ENCODE peak calls at places on chromosomes 11 and 22, in ten cellular contexts. S is PC-9, K is neural progenitor cell, O is endothelial cell of umbilical vein, B is ovary, U is psoas muscle, I is endodermal cell, R is upper lobe of right lung, G is sigmoid colon, H is K562. X is an unnamed sample.

GRCh38 chr11:128029219-128029722 is 558.1 kb downstream of the ETS1 start:
- DNase-seq in U (no peak), O (no peak), K (no peak), S (no peak), I (no peak), G (no peak), H (no peak), R (no peak), B (no peak), X (no peak)

GRCh38 chr11:82315093-82315492 is 418.6 kb downstream of the FAM181B start:
- DNase-seq in K (peak; percentile 70), S (peak; percentile 5), H (no peak), G (peak; percentile 53), B (peak; percentile 33), U (no peak), O (no peak), R (no peak), I (peak; percentile 88), X (no peak)

GRCh38 chr22:47160141-47160541 is 397.7 kb downstream of the TBC1D22A start:
- DNase-seq in H (no peak), O (no peak), I (no peak), K (no peak), U (no peak), R (no peak), B (no peak), S (no peak), G (no peak), X (no peak)

GRCh38 chr11:57474017-57474750 is 13.9 kb downstream of the RTN4RL2 start:
- DNase-seq in S (no peak), H (peak; percentile 42), I (peak; percentile 60), O (no peak), K (no peak), B (no peak), U (no peak), R (no peak), G (no peak), X (no peak)

GRCh38 chr11:15289718-15290117 is 175.0 kb downstream of the INSC start:
- DNase-seq in G (no peak), H (no peak), S (no peak), K (no peak), U (no peak), B (no peak), I (no peak), R (no peak), O (no peak), X (no peak)

GRCh38 chr11:57306156-57306876 is 18.4 kb downstream of the TNKS1BP1 start:
- DNase-seq in U (no peak), O (peak; percentile 37), B (no peak), H (no peak), S (no peak), G (peak; percentile 55), I (no peak), R (no peak), K (no peak), X (peak; percentile 64)

GRCh38 chr11:110984147-110984546 is 261.4 kb upstream of the POU2AF2 start:
- DNase-seq in K (no peak), B (no peak), U (no peak), H (no peak), G (no peak), I (no peak), O (no peak), R (no peak), S (no peak), X (peak; percentile 80)

GRCh38 chr11:66559862-66560676 is 8.3 kb downstream of the CTSF start:
- DNase-seq in R (no peak), H (no peak), K (no peak), B (no peak), G (no peak), U (no peak), S (no peak), O (no peak), I (no peak), X (no peak)

GRCh38 chr11:116853461-116854073 is 16.1 kb upstream of the APOA1 start:
- DNase-seq in R (no peak), G (no peak), B (no peak), U (no peak), K (no peak), H (no peak), I (no peak), S (no peak), O (peak; percentile 79), X (no peak)

GRCh38 chr22:27998511-27999410 is 79.7 kb upstream of the PITPNB start:
- DNase-seq in I (no peak), U (no peak), G (peak; percentile 62), O (no peak), S (no peak), K (no peak), R (peak; percentile 61), B (no peak), H (no peak), X (no peak)

GRCh38 chr11:2891901-2892214 is 6.3 kb upstream of the CDKN1C start:
- DNase-seq in I (no peak), G (no peak), R (peak; percentile 81), K (no peak), H (no peak), O (no peak), U (peak; percentile 51), S (no peak), B (peak; percentile 78), X (no peak)

GRCh38 chr22:31233001-31233400 is 20.9 kb downstream of the LIMK2 start:
- DNase-seq in B (no peak), I (no peak), O (peak; percentile 62), R (no peak), K (no peak), S (no peak), G (no peak), H (no peak), U (no peak), X (no peak)

GRCh38 chr11:75388386-75389275 is 10.7 kb upstream of the RPS3 start:
- DNase-seq in B (peak; percentile 72), R (peak; percentile 76), H (peak; percentile 82), K (peak; percentile 79), O (peak; percentile 92), I (peak; percentile 91), U (peak; percentile 62), G (peak; percentile 75), S (peak; percentile 75), X (peak; percentile 83)

GRCh38 chr11:62497132-62497915 is 49.3 kb downstream of the AHNAK start:
- DNase-seq in K (peak; percentile 74), O (peak; percentile 68), U (no peak), S (peak; percentile 76), H (peak; percentile 27), B (no peak), I (peak; percentile 80), R (no peak), G (no peak), X (no peak)
- TF ChIP-seq CTCF in K (peak; percentile 59), O (peak; percentile 27), U (peak; percentile 57), S (peak; percentile 74), H (peak; percentile 48), B (no peak), I (peak; percentile 71), R (peak; percentile 40), G (no peak), X (peak; percentile 29)

GRCh38 chr11:127000991-127001390 is 421 bp upstream of the KIRREL3 start:
- DNase-seq in U (no peak), B (no peak), I (peak; percentile 41), G (no peak), O (no peak), R (no peak), H (no peak), S (no peak), K (peak; percentile 34), X (no peak)

GRCh38 chr11:127006311-127006710 is 5.7 kb upstream of the KIRREL3 start:
- DNase-seq in G (no peak), K (no peak), O (no peak), H (no peak), S (no peak), I (no peak), B (no peak), R (no peak), U (no peak), X (no peak)

GRCh38 chr11:127002669-127003259 is 2.2 kb upstream of the KIRREL3 start:
- DNase-seq in K (peak; percentile 61), R (no peak), U (no peak), O (no peak), B (no peak), G (no peak), H (no peak), S (no peak), I (no peak), X (no peak)

GRCh38 chr11:127000291-127000968 is at the start of gene KIRREL3:
- DNase-seq in H (no peak), R (no peak), B (no peak), G (no peak), S (no peak), I (peak; percentile 69), K (peak; percentile 72), O (no peak), U (no peak), X (peak; percentile 54)

DNA sequence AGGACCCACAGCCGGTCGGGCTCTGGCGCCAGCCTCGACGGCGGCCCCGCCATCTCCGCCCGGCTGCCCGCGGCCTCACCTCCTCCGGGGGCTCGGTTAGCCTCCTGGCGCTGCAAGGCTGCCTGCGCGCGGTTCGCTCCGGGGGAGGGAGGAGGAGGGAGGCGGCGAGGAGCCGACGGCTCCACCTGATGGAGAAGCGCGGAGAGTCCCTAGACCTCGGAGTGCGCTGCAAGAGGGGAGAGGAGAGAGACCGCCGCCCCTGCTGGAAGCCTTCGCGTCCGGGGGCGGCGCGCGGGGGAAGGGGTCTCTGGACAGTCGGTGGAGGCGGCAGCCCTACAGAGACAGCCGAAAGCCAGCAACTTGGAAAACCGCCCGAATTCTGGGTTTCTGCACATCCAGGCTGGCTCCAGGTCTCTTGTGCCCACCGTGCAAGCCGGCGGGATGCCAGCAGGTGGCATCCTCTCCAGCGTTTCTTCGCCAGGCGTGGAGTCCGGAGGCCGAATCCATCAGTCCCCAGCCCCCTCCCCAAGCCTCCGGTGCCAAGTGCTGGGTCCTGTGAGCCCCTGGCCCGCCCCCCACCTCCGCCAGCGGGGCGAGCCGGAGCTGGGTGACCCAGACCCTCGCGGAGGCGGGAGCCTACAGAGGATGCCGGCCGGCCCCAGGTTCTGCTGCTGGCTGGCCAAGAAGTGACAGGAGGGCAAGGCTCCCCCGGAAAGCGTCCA is 2.9 kb upstream of the KIRREL3 start:
- DNase-seq in S (peak; percentile 63), O (no peak), R (no peak), H (peak; percentile 35), B (no peak), I (peak; percentile 94), U (no peak), G (no peak), K (peak; percentile 94), X (peak; percentile 78)
- H3K4me3 ChIP-seq in S (no peak overlapping the region), O (no peak overlapping the region), R (no peak overlapping the region), H (no peak overlapping the region), B (no peak overlapping the region), I (peak overlapping the region; percentile 79), U (no peak overlapping the region), G (peak overlapping the region; percentile 26), K (peak overlapping the region; percentile 48), X (peak overlapping the region; percentile 3)

DNA sequence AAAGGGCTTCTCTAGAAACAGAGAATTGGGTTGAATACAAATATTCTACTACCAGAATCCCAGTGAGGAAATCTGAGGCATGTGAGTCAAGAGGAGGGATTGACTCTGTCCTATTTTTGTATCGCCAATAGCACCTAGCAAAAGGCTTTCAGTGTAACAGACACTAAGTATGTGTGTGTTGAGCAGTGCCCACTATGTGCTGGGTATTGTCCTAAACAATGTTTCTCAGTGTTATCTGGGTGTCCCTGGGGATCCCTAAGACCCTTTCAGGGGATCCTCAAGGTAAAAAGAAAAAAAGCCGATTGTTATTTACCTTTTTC is 21.0 kb upstream of the RBFOX2 start:
- DNase-seq in B (no peak), K (no peak), G (no peak), U (no peak), H (no peak), I (no peak), S (no peak), R (no peak), O (no peak), X (no peak)
- H3K27ac ChIP-seq in B (no peak overlapping the region), K (no peak overlapping the region), G (no peak overlapping the region), U (peak overlapping the region; percentile 76), H (peak overlapping the region; percentile 27), I (no peak overlapping the region), S (peak overlapping the region; percentile 99), R (no peak overlapping the region), O (no peak overlapping the region), X (peak overlapping the region; percentile 68)

GRCh38 chr11:11620966-11621880 is 582 bp downstream of the GALNT18 start:
- DNase-seq in S (no peak), K (peak; percentile 62), O (peak; percentile 5), U (peak; percentile 37), G (peak; percentile 78), B (peak; percentile 30), R (peak; percentile 75), H (no peak), I (peak; percentile 65), X (no peak)
- TF ChIP-seq CTCF in S (no peak), K (peak; percentile 16), O (no peak), U (no peak), G (no peak), B (peak; percentile 17), R (no peak), H (no peak), I (no peak), X (no peak)